ENCODE peak calls at places on chromosomes 12 and 14, in seven cellular contexts. H is GM12878, B is H1, Y is SK-N-SH, D is endothelial cell of umbilical vein, P is HCT116, F is K562. A is an unnamed sample.

GRCh38 chr12:16515666-16516065 is 90.3 kb downstream of the LMO3 start:
- DNase-seq in P (no peak), Y (no peak), F (no peak), D (no peak), H (no peak), B (no peak), A (no peak)

GRCh38 chr12:96981053-96981452 is 74.0 kb downstream of the NEDD1 start:
- DNase-seq in H (no peak), P (no peak), Y (no peak), B (no peak), D (peak), F (no peak), A (no peak)

GRCh38 chr12:219891-220352 is 6.0 kb upstream of the SLC6A12 start:
- DNase-seq in P (peak), B (peak), H (no peak), F (peak), D (peak), Y (peak), A (no peak)

GRCh38 chr12:12872139-12872933 is 19.0 kb upstream of the GPRC5A start:
- DNase-seq in F (no peak), B (no peak), P (peak), D (peak), Y (no peak), H (no peak), A (no peak)

GRCh38 chr14:23141706-23142467 is 22.8 kb upstream of the CEBPE start:
- DNase-seq in D (no peak), H (no peak), Y (peak), F (no peak), P (no peak), B (no peak), A (peak)

GRCh38 chr12:26938660-26939185 is 453 bp downstream of the FGFR1OP2 start:
- DNase-seq in P (peak), Y (no peak), F (peak), D (no peak), B (no peak), H (no peak), A (no peak)

GRCh38 chr12:4276524-4277204 is 3.1 kb downstream of the CCND2 start:
- DNase-seq in Y (peak), B (peak), P (peak), H (peak), F (peak), D (peak), A (peak)

GRCh38 chr14:28767851-28768548 is 1.4 kb downstream of the FOXG1 start:
- DNase-seq in B (no peak), P (no peak), F (peak), H (no peak), D (no peak), Y (no peak), A (no peak)

GRCh38 chr12:26338574-26339572 is 143.5 kb downstream of the SSPN start:
- DNase-seq in F (no peak), P (peak), Y (no peak), D (peak), B (no peak), H (no peak), A (no peak)

GRCh38 chr12:124678421-124678893 is 111.0 kb upstream of the NCOR2 start:
- DNase-seq in H (no peak), B (no peak), Y (peak), D (no peak), P (no peak), F (no peak), A (no peak)

GRCh38 chr14:92665699-92666110 is 82.7 kb downstream of the LGMN start:
- DNase-seq in D (peak), H (no peak), P (no peak), F (no peak), B (no peak), Y (no peak), A (no peak)

GRCh38 chr14:39617537-39617936 is 185.3 kb upstream of the FBXO33 start:
- DNase-seq in P (no peak), D (no peak), Y (no peak), F (no peak), H (no peak), B (no peak), A (no peak)

GRCh38 chr12:96462571-96463280 is 26.7 kb upstream of the CFAP54 start:
- DNase-seq in P (no peak), B (no peak), D (no peak), H (no peak), Y (no peak), F (no peak), A (no peak)

GRCh38 chr12:58711968-58712367 is 208.3 kb downstream of the LRIG3 start:
- DNase-seq in H (no peak), Y (no peak), F (no peak), P (no peak), D (no peak), B (no peak), A (no peak)

GRCh38 chr14:70177092-70177491 is 11.7 kb downstream of the SLC8A3 start:
- DNase-seq in P (no peak), B (no peak), F (no peak), D (no peak), H (no peak), Y (no peak), A (no peak)

GRCh38 chr14:105474478-105475268 is at the start of gene CRIP2:
- DNase-seq in H (no peak), D (peak), B (no peak), Y (peak), F (peak), P (no peak), A (no peak)

DNA sequence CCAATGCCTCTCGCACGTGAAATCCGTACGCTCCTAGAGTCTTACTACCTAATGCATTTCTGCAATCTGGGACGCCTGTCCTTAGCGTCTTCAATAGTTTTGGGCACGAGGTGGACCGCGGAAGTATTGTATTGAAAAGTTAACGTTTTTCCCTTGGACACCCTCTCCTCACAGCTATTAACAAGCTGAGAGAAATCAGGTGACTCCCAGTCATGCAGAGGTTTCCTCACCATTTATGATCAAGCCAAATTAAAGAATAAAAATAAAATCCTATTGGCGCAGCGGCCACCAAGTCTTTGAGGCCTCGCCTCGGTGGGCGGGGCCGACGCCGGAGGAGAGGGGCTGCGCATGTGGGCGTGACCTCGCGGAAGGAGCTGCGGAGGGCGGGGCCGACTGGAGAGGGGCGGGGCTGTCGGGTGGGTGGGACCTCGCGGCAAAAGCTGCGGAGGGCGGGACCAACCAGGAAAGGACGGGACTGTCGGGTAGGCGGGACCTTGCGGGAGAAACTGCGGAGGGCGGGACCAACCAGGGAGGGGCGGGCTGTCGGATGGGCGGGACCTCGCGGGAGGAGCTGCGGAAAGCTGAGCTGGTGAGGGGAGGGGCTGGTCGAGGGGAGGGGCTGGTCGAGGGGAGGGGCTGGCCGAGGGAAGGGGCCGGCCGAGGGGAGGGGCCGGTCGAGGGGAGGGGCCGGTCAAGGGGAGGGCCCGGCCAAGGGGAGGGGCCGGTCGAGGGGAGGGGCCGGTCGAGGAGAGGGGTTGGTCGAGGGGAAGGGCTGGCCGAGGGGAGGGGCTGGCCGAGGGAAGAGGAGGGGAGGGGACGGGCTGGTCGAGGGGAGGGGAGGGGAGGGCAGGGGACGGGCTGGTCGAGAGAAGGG is 1.1 kb upstream of the PPP2R5C start:
- DNase-seq in Y (peak), P (peak), D (peak), F (peak), B (peak), H (peak), A (peak)
- TF ChIP-seq POLR2AphosphoS5 in Y (no peak), P (no peak), D (no peak), F (no peak), B (no peak), H (no peak), A (no peak)

GRCh38 chr12:51218607-51219161 is 822 bp upstream of the POU6F1 start:
- DNase-seq in B (no peak), F (peak), Y (no peak), P (no peak), H (no peak), D (peak), A (no peak)

GRCh38 chr12:51216652-51217051 is 1.2 kb downstream of the POU6F1 start:
- DNase-seq in B (no peak), P (no peak), D (no peak), F (no peak), Y (no peak), H (no peak), A (no peak)

GRCh38 chr12:51217133-51217967 is 512 bp downstream of the POU6F1 start:
- DNase-seq in D (peak), Y (peak), B (no peak), H (no peak), F (peak), P (no peak), A (no peak)

GRCh38 chr12:51217968-51218606 is at the start of gene POU6F1:
- DNase-seq in P (peak), F (peak), H (peak), Y (peak), D (peak), B (peak), A (peak)

DNA sequence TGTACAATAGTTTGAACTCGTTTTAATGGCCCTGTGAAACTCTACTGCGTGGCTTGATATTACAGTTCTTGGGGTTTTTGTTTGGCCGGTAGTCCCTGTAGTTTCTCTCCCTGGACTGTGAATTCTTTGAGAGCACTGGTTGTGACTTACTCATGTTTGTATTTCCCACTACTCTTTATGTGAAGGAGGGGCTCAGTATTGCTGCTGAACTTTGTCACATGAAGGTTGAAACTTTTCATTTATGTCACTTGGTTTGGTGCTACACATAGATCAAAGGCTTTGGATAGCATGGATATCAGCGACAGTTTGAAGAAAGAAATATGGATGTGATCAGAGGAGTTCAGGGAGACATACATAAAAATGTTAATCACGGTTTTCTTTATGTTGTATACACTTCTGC is 1.5 kb upstream of the POU6F1 start:
- DNase-seq in F (no peak), P (no peak), D (no peak), H (no peak), Y (no peak), B (no peak), A (no peak)
- H3K9ac ChIP-seq in F (peak), P (no peak), D (no peak), H (no peak), Y (no peak), B (no peak), A (peak)

DNA sequence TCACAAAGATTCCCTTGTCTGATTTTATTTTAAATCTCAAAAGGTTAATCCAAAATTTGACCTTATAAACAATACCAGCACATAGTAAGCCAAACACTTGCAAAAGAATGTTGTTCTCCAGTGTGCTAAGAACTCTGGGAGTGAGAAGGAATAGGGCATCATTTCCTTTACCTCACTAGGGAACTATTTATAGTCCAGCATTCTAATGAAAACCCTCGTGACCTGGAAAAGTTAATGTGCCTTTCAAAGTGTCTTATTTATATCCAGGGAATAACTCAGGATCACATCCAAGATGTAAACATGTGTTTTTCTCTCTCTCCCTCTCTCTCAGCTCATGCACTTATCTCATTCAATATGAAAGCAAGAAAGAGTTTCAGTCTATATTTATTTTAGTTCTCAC is 115.0 kb upstream of the RAP1B start:
- DNase-seq in P (no peak), B (no peak), D (peak), H (no peak), Y (no peak), F (no peak), A (no peak)
- TF ChIP-seq POLR2AphosphoS5 in P (no peak), B (no peak), D (no peak), H (no peak), Y (no peak), F (no peak), A (no peak)

GRCh38 chr12:57461326-57461903 is 1.8 kb downstream of the GLI1 start:
- DNase-seq in D (peak), B (no peak), H (no peak), Y (peak), F (peak), P (no peak), A (no peak)
- H3K9ac ChIP-seq in D (peak), B (no peak), H (peak), Y (peak), F (peak), P (peak), A (peak)

GRCh38 chr12:104469066-104469465 is 12.3 kb downstream of the CHST11 start:
- DNase-seq in Y (no peak), P (no peak), D (no peak), H (no peak), F (no peak), B (no peak), A (no peak)

GRCh38 chr12:104465379-104465778 is 8.6 kb downstream of the CHST11 start:
- DNase-seq in F (peak), D (no peak), H (no peak), B (no peak), Y (no peak), P (no peak), A (no peak)

GRCh38 chr12:104469523-104469922 is 12.8 kb downstream of the CHST11 start:
- DNase-seq in B (no peak), P (no peak), F (no peak), Y (no peak), H (no peak), D (no peak), A (no peak)

GRCh38 chr12:104466694-104467345 is 10.1 kb downstream of the CHST11 start:
- DNase-seq in B (no peak), H (no peak), F (no peak), D (no peak), P (no peak), Y (no peak), A (no peak)

GRCh38 chr12:104467346-104467837 is 10.6 kb downstream of the CHST11 start:
- DNase-seq in F (peak), H (no peak), D (no peak), B (no peak), Y (no peak), P (no peak), A (no peak)
- TF ChIP-seq POLR2AphosphoS5 in F (peak), H (no peak), D (no peak), B (no peak), Y (no peak), P (no peak), A (no peak)